ENCODE peak calls at places on chromosomes 3 and 15, in eight cellular contexts. K is PC-9, Q is IMR-90, M is K562, J is OCI-LY7, B is SK-N-SH, G is PC-3, H is fibroblast of lung. S is an unnamed sample.

GRCh38 chr3:175187586-175187985 is 328.5 kb downstream of the NAALADL2 start:
- DNase-seq in J (no peak), G (no peak), M (no peak), K (no peak), H (peak; percentile 79), Q (peak; percentile 38), B (no peak), S (no peak)

GRCh38 chr15:51830279-51830806 is 890 bp downstream of the TMOD3 start:
- DNase-seq in Q (peak; percentile 51), K (no peak), B (no peak), G (peak; percentile 36), M (no peak), H (peak; percentile 30), J (peak; percentile 48), S (no peak)

GRCh38 chr3:62493116-62493801 is 119.9 kb upstream of the FEZF2 start:
- DNase-seq in H (no peak), Q (no peak), B (peak; percentile 11), G (no peak), K (no peak), M (no peak), J (peak; percentile 62), S (no peak)

GRCh38 chr3:61924991-61925390 is 363.6 kb downstream of the PTPRG start:
- DNase-seq in M (no peak), K (no peak), B (no peak), G (no peak), J (no peak), H (no peak), Q (no peak), S (no peak)

GRCh38 chr3:58691997-58692396 is 25.4 kb upstream of the FAM3D start:
- DNase-seq in J (peak; percentile 59), B (no peak), Q (peak; percentile 7), G (peak; percentile 38), H (peak; percentile 19), M (peak; percentile 6), K (no peak), S (no peak)

GRCh38 chr3:133964547-133964946 is 65.2 kb downstream of the SLCO2A1 start:
- DNase-seq in K (no peak), Q (no peak), M (no peak), H (no peak), G (peak; percentile 32), B (no peak), J (no peak), S (no peak)

GRCh38 chr15:54815546-54815945 is 381.2 kb downstream of the RSL24D1 start:
- DNase-seq in H (no peak), B (no peak), Q (no peak), G (no peak), K (no peak), M (no peak), J (no peak), S (no peak)

GRCh38 chr15:37933685-37934084 is 755 bp upstream of the TMCO5A start:
- DNase-seq in K (no peak), M (no peak), Q (peak; percentile 93), B (no peak), J (no peak), G (no peak), H (peak; percentile 53), S (no peak)

GRCh38 chr3:157785071-157785826 is 282.0 kb upstream of the VEPH1 start:
- DNase-seq in Q (peak; percentile 94), B (peak; percentile 65), H (peak; percentile 97), K (peak; percentile 73), M (peak; percentile 40), G (peak; percentile 97), J (no peak), S (peak; percentile 57)

GRCh38 chr3:110106805-110107204 is 769.5 kb upstream of the DPPA4 start:
- DNase-seq in Q (peak; percentile 66), M (no peak), J (no peak), B (no peak), G (no peak), K (no peak), H (peak; percentile 6), S (no peak)

GRCh38 chr15:101523560-101523940 is 34.0 kb upstream of the PCSK6 start:
- DNase-seq in H (no peak), J (no peak), B (peak; percentile 9), K (no peak), G (no peak), M (no peak), Q (no peak), S (no peak)

GRCh38 chr3:3699816-3700633 is 99.2 kb upstream of the LRRN1 start:
- DNase-seq in Q (no peak), M (no peak), K (no peak), G (no peak), B (no peak), J (no peak), H (peak; percentile 89), S (peak; percentile 7)

GRCh38 chr3:166367947-166368533 is 530.8 kb upstream of the BCHE start:
- DNase-seq in J (no peak), H (no peak), B (no peak), Q (no peak), K (no peak), M (no peak), G (peak; percentile 17), S (no peak)

GRCh38 chr3:25902586-25902985 is 112.7 kb downstream of the OXSM start:
- DNase-seq in B (no peak), Q (no peak), M (no peak), G (no peak), K (no peak), H (no peak), J (no peak), S (no peak)

GRCh38 chr3:39280569-39280968 is 733 bp upstream of the CX3CR1 start:
- DNase-seq in M (no peak), J (no peak), Q (no peak), G (no peak), H (no peak), K (no peak), B (no peak), S (no peak)

GRCh38 chr15:101049282-101049681 is 130.1 kb downstream of the LRRK1 start:
- DNase-seq in K (no peak), B (peak; percentile 17), J (no peak), Q (no peak), G (no peak), M (no peak), H (no peak), S (no peak)

GRCh38 chr3:10283638-10284037 is 9.1 kb downstream of the GHRL start:
- DNase-seq in Q (no peak), B (peak; percentile 48), H (no peak), J (no peak), G (no peak), K (no peak), M (no peak), S (no peak)

DNA sequence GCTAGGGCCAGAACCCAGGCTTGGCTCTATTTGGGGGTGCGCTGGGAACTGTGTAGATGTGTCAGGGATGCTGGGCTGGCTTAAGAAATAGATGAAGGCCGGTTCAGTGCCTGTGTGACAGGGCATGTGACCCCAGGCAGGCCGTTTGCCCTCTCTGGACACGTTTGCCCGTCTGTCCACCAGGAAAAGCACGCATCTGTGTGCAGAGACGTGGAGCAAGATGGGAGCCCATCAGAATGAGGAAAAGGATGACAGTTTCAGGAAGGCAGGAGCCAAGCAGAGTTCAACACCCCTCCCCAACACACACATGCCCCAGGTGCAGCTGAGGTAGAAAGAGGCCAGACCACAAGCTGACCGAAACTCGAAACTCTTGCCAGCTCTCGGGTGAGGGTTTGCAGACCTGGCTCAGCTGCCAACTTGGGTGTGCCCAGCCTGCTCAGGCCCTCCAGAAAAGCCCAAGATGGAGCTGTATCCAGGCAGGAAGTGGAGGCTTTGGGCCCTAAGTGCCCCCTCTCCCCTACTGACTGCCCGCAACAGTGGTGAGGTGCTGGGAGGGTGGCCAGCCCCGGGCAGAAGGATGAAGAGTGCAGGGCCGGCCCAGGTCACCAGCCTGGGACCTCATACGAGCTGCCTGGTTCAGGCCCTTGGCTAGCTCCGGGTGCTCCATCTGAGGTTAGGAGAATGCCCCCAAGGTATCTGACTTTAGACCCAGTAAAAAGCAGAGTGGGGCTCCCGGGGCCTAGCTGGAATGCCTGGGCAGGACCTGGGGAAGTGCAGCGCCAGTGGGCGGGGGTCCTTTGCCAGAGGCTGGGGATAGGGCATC is 10.2 kb upstream of the MESP1 start:
- DNase-seq in J (no peak), H (no peak), K (peak; percentile 91), M (no peak), B (no peak), Q (no peak), G (peak; percentile 93), S (no peak)
- H2AFZ ChIP-seq in J (no peak overlapping the region), H (no peak overlapping the region), K (no peak overlapping the region), M (peak overlapping the region; percentile 95), B (no peak overlapping the region), Q (peak overlapping the region; percentile 73), G (peak overlapping the region; percentile 55), S (peak overlapping the region; percentile 43)

DNA sequence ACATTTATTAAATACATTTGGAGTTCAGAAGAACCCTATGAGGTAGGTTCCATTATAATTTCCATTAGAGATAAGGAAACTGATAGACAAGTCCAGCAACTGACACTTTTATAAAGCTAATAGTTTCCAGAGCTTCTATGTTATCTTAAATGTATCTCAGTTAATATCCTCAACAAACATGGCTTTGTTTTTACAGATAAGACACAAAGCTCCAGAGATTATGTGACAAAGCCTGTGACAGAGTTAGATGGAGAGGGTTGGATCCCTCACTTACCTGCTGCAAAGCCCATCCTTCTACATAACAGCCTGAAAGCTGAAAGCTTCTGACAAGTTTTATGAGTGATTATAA is 473 bp upstream of the COMMD2 start:
- DNase-seq in Q (no peak), H (no peak), G (no peak), B (peak; percentile 7), M (no peak), K (no peak), J (no peak), S (no peak)
- TF ChIP-seq CTCF in Q (no peak), H (no peak), G (no peak), B (no peak), M (no peak), K (peak; percentile 19), J (peak; percentile 38), S (no peak)

GRCh38 chr3:31589228-31589627 is 56.5 kb downstream of the STT3B start:
- DNase-seq in Q (no peak), B (no peak), H (no peak), G (no peak), J (no peak), K (no peak), M (no peak), S (no peak)

GRCh38 chr3:31590650-31591049 is 57.9 kb downstream of the STT3B start:
- DNase-seq in M (no peak), B (no peak), G (no peak), J (no peak), H (no peak), K (no peak), Q (no peak), S (no peak)

GRCh38 chr3:31596176-31596575 is 63.5 kb downstream of the STT3B start:
- DNase-seq in K (no peak), H (no peak), M (no peak), B (no peak), J (no peak), G (no peak), Q (no peak), S (no peak)

DNA sequence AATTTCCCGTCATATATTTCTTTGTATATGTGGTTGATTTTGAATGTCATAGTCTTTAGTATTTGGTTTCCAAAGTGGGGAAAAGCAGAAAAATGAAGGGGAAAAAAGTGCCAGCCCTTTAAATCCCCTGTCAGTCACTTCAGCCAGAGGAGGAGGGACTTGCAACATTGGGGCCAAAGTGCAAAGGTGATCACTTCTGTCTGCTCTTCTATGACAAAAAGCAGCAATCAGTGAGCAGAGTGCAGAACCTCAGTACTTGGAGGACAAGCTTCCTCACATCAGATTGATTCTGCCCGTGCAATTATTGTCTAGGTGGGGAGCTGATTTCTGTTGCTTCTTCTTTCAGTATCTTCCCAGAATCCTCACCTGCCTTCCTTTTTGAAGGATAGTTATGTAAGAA is 60.0 kb downstream of the STT3B start:
- DNase-seq in Q (no peak), M (no peak), B (no peak), G (no peak), H (no peak), J (no peak), K (no peak), S (no peak)
- H2AFZ ChIP-seq in Q (no peak overlapping the region), M (no peak overlapping the region), B (no peak overlapping the region), G (no peak overlapping the region), H (no peak overlapping the region), J (no peak overlapping the region), K (no peak overlapping the region), S (no peak overlapping the region)

GRCh38 chr15:28918141-28918983 is 32.6 kb downstream of the APBA2 start:
- DNase-seq in J (no peak), G (no peak), K (no peak), Q (no peak), B (no peak), H (no peak), M (peak; percentile 50), S (no peak)
- TF ChIP-seq CTCF in J (no peak), G (no peak), K (no peak), Q (no peak), B (no peak), H (peak; percentile 20), M (peak; percentile 31), S (no peak)